ENCODE peak calls at places on chromosome 5, in six cellular contexts. W is mammary epithelial cell; R is NCI-H524; M is HEK293T; L is cardiac muscle cell; I is stimulated activated CD8-positive, alpha-beta memory T cell treated with anti-CD3 and anti-CD28 coated beads, Interleukin-2, amount 100 ng/mL, for 48 hours. U is an unnamed sample.

GRCh38 chr5:144207875-144208444 is 37.3 kb downstream of the KCTD16 start:
- DNase-seq in W (no peak), R (peak; percentile 45), M (no peak), L (no peak), I (no peak), U (no peak)

GRCh38 chr5:64612349-64612961 is 77.8 kb upstream of the SHISAL2B start:
- DNase-seq in W (peak; percentile 56), R (peak; percentile 82), M (peak; percentile 54), L (peak; percentile 75), I (no peak), U (peak; percentile 24)

GRCh38 chr5:172534229-172535169 is 80.2 kb upstream of the SH3PXD2B start:
- DNase-seq in W (peak; percentile 54), R (peak; percentile 32), M (no peak), L (no peak), I (no peak), U (no peak)

GRCh38 chr5:81579525-81579924 is 171.4 kb downstream of the SSBP2 start:
- DNase-seq in W (peak; percentile 8), R (peak; percentile 79), M (no peak), L (no peak), I (no peak), U (no peak)

GRCh38 chr5:138668451-138668850 is 84.8 kb upstream of the CTNNA1 start:
- DNase-seq in W (no peak), R (no peak), M (no peak), L (peak; percentile 88), I (peak; percentile 13), U (no peak)

GRCh38 chr5:110288766-110289165 is 437.7 kb downstream of the TMEM232 start:
- DNase-seq in W (peak; percentile 15), R (peak; percentile 68), M (no peak), L (no peak), I (no peak), U (no peak)

GRCh38 chr5:3531320-3531986 is 64.2 kb upstream of the IRX1 start:
- DNase-seq in W (no peak), R (no peak), M (no peak), L (peak; percentile 30), I (no peak), U (peak; percentile 78)

GRCh38 chr5:125526940-125527339 is 780.5 kb upstream of the ZNF608 start:
- DNase-seq in W (peak; percentile 16), R (no peak), M (no peak), L (peak; percentile 54), I (no peak), U (no peak)

GRCh38 chr5:107483625-107484024 is 187.1 kb downstream of the EFNA5 start:
- DNase-seq in W (no peak), R (no peak), M (no peak), L (no peak), I (no peak), U (no peak)

GRCh38 chr5:78959767-78960166 is 25.3 kb downstream of the ARSB start:
- DNase-seq in W (no peak), R (peak; percentile 32), M (no peak), L (peak; percentile 17), I (no peak), U (no peak)

GRCh38 chr5:103232393-103232999 is 26.1 kb upstream of the MACIR start:
- DNase-seq in W (peak; percentile 11), R (peak; percentile 21), M (peak; percentile 36), L (peak; percentile 51), I (no peak), U (no peak)

GRCh38 chr5:96852769-96853168 is 23.5 kb upstream of the ERAP2 start:
- DNase-seq in W (no peak), R (no peak), M (no peak), L (no peak), I (no peak), U (no peak)

GRCh38 chr5:138110266-138110963 is 26.6 kb downstream of the WNT8A start:
- DNase-seq in W (no peak), R (peak; percentile 52), M (peak; percentile 52), L (no peak), I (no peak), U (peak; percentile 61)

GRCh38 chr5:66864240-66864884 is 268.2 kb downstream of the MAST4 start:
- DNase-seq in W (peak; percentile 65), R (no peak), M (no peak), L (no peak), I (no peak), U (no peak)

U was measured in H7.